ENCODE peak calls at places on chromosomes 4 and X, in four cellular contexts. C is K562, I is HL-60, W is GM12878. L is an unnamed sample.

GRCh38 chr4:124121511-124121934 is 591.0 kb downstream of the ANKRD50 start:
- DNase-seq in C (no peak), I (no peak), W (no peak), L (no peak)

GRCh38 chrX:22323541-22323940 is 50.8 kb downstream of the CBLL2 start:
- DNase-seq in C (no peak), I (no peak), W (no peak), L (no peak)

GRCh38 chr4:7416745-7417432 is 17.8 kb downstream of the PSAPL1 start:
- DNase-seq in C (no peak), I (no peak), W (no peak), L (no peak)

GRCh38 chr4:1722551-1723071 is 1.3 kb downstream of the TACC3 start:
- DNase-seq in C (no peak), I (no peak), W (no peak), L (no peak)

GRCh38 chrX:22666441-22666840 is 333.3 kb upstream of the DDX53 start:
- DNase-seq in C (peak; percentile 24), I (peak; percentile 12), W (no peak), L (no peak)

GRCh38 chr4:184408021-184408710 is 66.2 kb downstream of the IRF2 start:
- DNase-seq in C (no peak), I (no peak), W (no peak), L (no peak)

GRCh38 chr4:119559044-119559647 is 69.5 kb downstream of the PDE5A start:
- DNase-seq in C (peak; percentile 28), I (no peak), W (no peak), L (no peak)

GRCh38 chrX:95063554-95063953 is 1389.5 kb downstream of the FAM133A start:
- DNase-seq in C (no peak), I (no peak), W (no peak), L (no peak)

GRCh38 chr4:14178421-14178820 is 550.9 kb upstream of the BOD1L1 start:
- DNase-seq in C (no peak), I (no peak), W (peak; percentile 61), L (no peak)

GRCh38 chr4:153947124-153947523 is 158.2 kb upstream of the SFRP2 start:
- DNase-seq in C (no peak), I (no peak), W (no peak), L (no peak)

GRCh38 chrX:51144828-51145442 is 187.7 kb upstream of the NUDT10 start:
- DNase-seq in C (peak; percentile 48), I (no peak), W (peak; percentile 1), L (no peak)

GRCh38 chrX:72001471-72001870 is 90.8 kb downstream of the NHSL2 start:
- DNase-seq in C (no peak), I (no peak), W (no peak), L (no peak)

GRCh38 chrX:117138070-117138469 is 675.3 kb upstream of the CT83 start:
- DNase-seq in C (no peak), I (no peak), W (no peak), L (no peak)

GRCh38 chr4:129358571-129358970 is 262.6 kb downstream of the C4orf33 start:
- DNase-seq in C (no peak), I (no peak), W (no peak), L (no peak)

GRCh38 chr4:69032847-69033638 is 63.2 kb upstream of the UGT2B7 start:
- DNase-seq in C (no peak), I (no peak), W (no peak), L (no peak)

GRCh38 chr4:123553733-123554132 is 157.1 kb downstream of the SPRY1 start:
- DNase-seq in C (no peak), I (no peak), W (no peak), L (no peak)

GRCh38 chrX:42096262-42096939 is 173.0 kb upstream of the CASK start:
- DNase-seq in C (peak; percentile 7), I (no peak), W (no peak), L (no peak)

GRCh38 chrX:68895339-68896250 is 66.8 kb downstream of the EFNB1 start:
- DNase-seq in C (peak; percentile 5), I (no peak), W (no peak), L (no peak)

GRCh38 chr4:20259707-20260106 is 8.0 kb downstream of the SLIT2 start:
- DNase-seq in C (no peak), I (no peak), W (no peak), L (no peak)

GRCh38 chr4:54109226-54110018 is 9.5 kb downstream of the GSX2 start:
- DNase-seq in C (no peak), I (no peak), W (no peak), L (no peak)

GRCh38 chrX:123835661-123836371 is 24.0 kb upstream of the XIAP start:
- DNase-seq in C (no peak), I (no peak), W (no peak), L (no peak)

GRCh38 chr4:41611881-41612871 is 74.2 kb downstream of the LIMCH1 start:
- DNase-seq in C (no peak), I (no peak), W (no peak), L (no peak)

GRCh38 chrX:12411831-12412230 is 273.6 kb downstream of the FRMPD4 start:
- DNase-seq in C (no peak), I (no peak), W (no peak), L (no peak)

GRCh38 chr4:134848681-134849080 is 647.1 kb upstream of the PABPC4L start:
- DNase-seq in C (no peak), I (no peak), W (no peak), L (no peak)

GRCh38 chr4:143700420-143701352 is at the start of gene FREM3:
- DNase-seq in C (no peak), I (no peak), W (no peak), L (peak; percentile 19)

GRCh38 chr4:76982638-76983579 is 33.4 kb downstream of the SEPTIN11 start:
- DNase-seq in C (peak; percentile 50), I (no peak), W (no peak), L (no peak)

GRCh38 chr4:136805582-136805981 is 726.7 kb downstream of the PCDH18 start:
- DNase-seq in C (no peak), I (no peak), W (no peak), L (no peak)

GRCh38 chr4:105657117-105657765 is 51.2 kb downstream of the INTS12 start:
- DNase-seq in C (no peak), I (no peak), W (no peak), L (no peak)

GRCh38 chr4:41061482-41062185 is 152.7 kb downstream of the APBB2 start:
- DNase-seq in C (no peak), I (no peak), W (no peak), L (no peak)

GRCh38 chrX:105299286-105299685 is 78.8 kb upstream of the TEX13A start:
- DNase-seq in C (no peak), I (no peak), W (no peak), L (no peak)

GRCh38 chr4:1246901-1247810 is 1.8 kb downstream of the CTBP1 start:
- DNase-seq in C (peak; percentile 46), I (no peak), W (no peak), L (peak; percentile 62)

GRCh38 chr4:176443117-176443516 is 123.4 kb downstream of the SPCS3 start:
- DNase-seq in C (no peak), I (no peak), W (no peak), L (no peak)

GRCh38 chrX:109826954-109827708 is 94.1 kb upstream of the ACSL4 start:
- DNase-seq in C (no peak), I (no peak), W (no peak), L (no peak)

GRCh38 chr4:174586651-174587050 is 64.4 kb upstream of the HPGD start:
- DNase-seq in C (no peak), I (no peak), W (no peak), L (no peak)

GRCh38 chr4:174592256-174592984 is 70.1 kb upstream of the HPGD start:
- DNase-seq in C (no peak), I (no peak), W (no peak), L (no peak)

GRCh38 chr4:174592985-174593335 is 70.7 kb upstream of the HPGD start:
- DNase-seq in C (peak; percentile 53), I (no peak), W (no peak), L (no peak)

GRCh38 chr4:174591243-174592021 is 69.1 kb upstream of the HPGD start:
- DNase-seq in C (no peak), I (no peak), W (no peak), L (peak; percentile 11)

DNA sequence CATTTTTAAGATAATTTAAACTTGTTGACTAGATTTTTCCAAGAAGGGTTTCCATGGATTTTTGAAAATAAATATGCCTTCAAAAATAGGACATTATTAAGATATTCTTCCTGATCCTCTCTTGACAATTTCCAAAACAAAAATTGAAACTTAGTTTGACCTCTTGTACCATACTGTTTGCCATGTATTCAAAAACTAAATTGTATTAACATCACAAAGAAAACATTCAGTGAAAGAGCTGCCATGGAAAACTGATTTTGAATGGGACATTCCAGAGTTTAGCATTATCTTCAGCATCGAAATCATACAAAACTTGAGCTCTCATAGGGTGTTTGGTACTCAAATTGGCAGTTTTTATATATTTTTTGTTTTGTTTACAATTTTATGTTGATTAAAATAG is 68.0 kb upstream of the HPGD start:
- DNase-seq in C (no peak), I (no peak), W (no peak), L (no peak)
- TF ChIP-seq SPI1 in C (no peak), I (no peak), W (no peak), L (no peak)

GRCh38 chr4:93876739-93877138 is 48.2 kb downstream of the ATOH1 start:
- DNase-seq in C (no peak), I (no peak), W (no peak), L (no peak)
- TF ChIP-seq POLR2AphosphoS5 in C (no peak), I (no peak), W (no peak), L (no peak)

GRCh38 chrX:40093586-40093985 is 4.2 kb downstream of the BCOR start:
- DNase-seq in C (no peak), I (no peak), W (no peak), L (no peak)

GRCh38 chrX:40092808-40093435 is 4.8 kb downstream of the BCOR start:
- DNase-seq in C (no peak), I (no peak), W (no peak), L (no peak)

GRCh38 chrX:40094900-40095587 is 2.7 kb downstream of the BCOR start:
- DNase-seq in C (no peak), I (no peak), W (no peak), L (no peak)

GRCh38 chrX:40095588-40096394 is 2.0 kb downstream of the BCOR start:
- DNase-seq in C (peak; percentile 56), I (no peak), W (no peak), L (no peak)

DNA sequence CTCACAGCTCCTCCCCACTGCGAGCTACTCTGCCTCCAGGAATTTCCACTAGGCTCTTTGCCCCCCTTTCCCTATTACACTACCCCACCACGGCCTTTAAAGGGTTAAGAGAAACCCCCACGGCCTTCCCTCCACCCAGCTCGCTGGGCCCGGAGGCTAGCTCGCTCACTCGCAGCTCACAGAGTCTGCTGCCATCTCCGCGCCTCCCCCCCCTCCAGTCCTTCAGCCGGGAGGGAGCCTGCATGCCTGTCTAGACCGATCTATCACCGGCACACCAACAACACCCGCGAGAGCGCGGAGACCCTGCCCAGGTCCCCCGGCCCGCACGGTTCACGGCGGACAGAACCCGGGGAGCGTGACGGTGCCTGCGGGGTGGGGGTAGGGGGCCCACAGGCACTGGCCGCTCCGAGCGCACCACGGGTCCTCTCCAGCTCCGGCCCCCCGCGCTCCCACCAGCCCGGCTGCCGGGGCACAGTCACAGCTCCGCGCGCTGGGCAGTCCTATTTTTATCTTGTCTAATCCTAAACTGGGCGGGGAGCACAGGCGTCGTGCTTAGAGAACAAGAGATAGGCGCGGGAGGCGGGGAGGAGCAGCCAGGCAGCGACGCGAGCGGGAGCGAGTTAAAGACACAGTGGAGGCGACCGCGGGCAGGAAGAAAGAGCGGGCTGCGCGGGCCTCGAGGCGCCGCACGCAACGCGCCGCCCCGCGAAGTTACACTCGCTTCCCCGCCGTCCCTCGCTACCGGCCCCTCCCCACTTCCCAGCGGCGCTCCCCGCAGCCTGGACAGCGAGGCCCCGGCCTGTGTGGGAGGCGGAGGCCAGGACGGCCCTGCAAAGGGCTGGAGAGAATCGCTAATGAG is 3.5 kb downstream of the BCOR start:
- DNase-seq in C (peak; percentile 86), I (no peak), W (no peak), L (no peak)
- TF ChIP-seq SPI1 in C (no peak), I (no peak), W (no peak), L (no peak)

GRCh38 chr4:127555106-127555505 is 77.7 kb upstream of the INTU start:
- DNase-seq in C (no peak), I (no peak), W (no peak), L (no peak)
- TF ChIP-seq POLR2AphosphoS5 in C (no peak), I (no peak), W (no peak), L (no peak)